ENCODE peak calls at places on chromosomes 16 and 17, in six cellular contexts. N, G, C, U, S and X are unnamed samples. For H3K4me1, the result is how much of the 10 kb centered on the place peaks cover.

GRCh38 chr16:50747206-50747956 is 5.5 kb downstream of the CYLD start:
- DNase-seq in N (no peak), G (no peak), C (peak), U (no peak), S (no peak), X (no peak)

GRCh38 chr17:38861399-38861843 is 7.9 kb upstream of the RPL23 start:
- DNase-seq in N (no peak), G (no peak), C (peak), U (no peak), S (no peak), X (no peak)

GRCh38 chr16:50453446-50453845 is 84.7 kb upstream of the BRD7 start:
- DNase-seq in N (peak), G (no peak), C (no peak), U (no peak), S (no peak), X (no peak)

GRCh38 chr17:81454473-81454872 is 58.1 kb downstream of the ACTG1 start:
- DNase-seq in N (no peak), G (no peak), C (no peak), U (no peak), S (no peak), X (no peak)

GRCh38 chr17:55303701-55304145 is 39.0 kb downstream of the HLF start:
- DNase-seq in N (no peak), G (no peak), C (no peak), U (no peak), S (no peak), X (no peak)

GRCh38 chr17:42287305-42288077 is 807 bp upstream of the STAT5A start:
- DNase-seq in N (peak), G (peak), C (no peak), U (no peak), S (no peak), X (no peak)

GRCh38 chr17:40295471-40296457 is 8.1 kb downstream of the CDC6 start:
- DNase-seq in N (no peak), G (no peak), C (no peak), U (no peak), S (no peak), X (no peak)

GRCh38 chr16:72428611-72429376 is 256.8 kb upstream of the PMFBP1 start:
- DNase-seq in N (no peak), G (no peak), C (no peak), U (no peak), S (no peak), X (no peak)

GRCh38 chr16:68097088-68097487 is 11.9 kb downstream of the NFATC3 start:
- DNase-seq in N (no peak), G (no peak), C (no peak), U (no peak), S (no peak), X (no peak)

GRCh38 chr17:37678036-37678435 is 34.8 kb upstream of the DDX52 start:
- DNase-seq in N (no peak), G (no peak), C (no peak), U (no peak), S (no peak), X (no peak)

GRCh38 chr17:28335959-28336871 is 654 bp downstream of the TNFAIP1 start:
- DNase-seq in N (peak), G (no peak), C (peak), U (peak), S (no peak), X (peak)

GRCh38 chr17:59757881-59758385 is 50.5 kb downstream of the VMP1 start:
- DNase-seq in N (no peak), G (no peak), C (peak), U (no peak), S (no peak), X (no peak)

GRCh38 chr16:80341242-80341641 is 199.6 kb upstream of the DYNLRB2 start:
- DNase-seq in N (no peak), G (no peak), C (no peak), U (no peak), S (no peak), X (no peak)

GRCh38 chr16:2884041-2884451 is 1.0 kb downstream of the FLYWCH2 start:
- DNase-seq in N (no peak), G (peak), C (no peak), U (no peak), S (no peak), X (peak)

GRCh38 chr16:20883554-20884239 is 16.5 kb downstream of the DCUN1D3 start:
- DNase-seq in N (no peak), G (no peak), C (no peak), U (no peak), S (no peak), X (no peak)

GRCh38 chr17:6660765-6661463 is 9.4 kb downstream of the C17orf100 start:
- DNase-seq in N (no peak), G (no peak), C (no peak), U (no peak), S (no peak), X (no peak)

GRCh38 chr17:1571362-1571746 is 8.8 kb upstream of the PITPNA start:
- DNase-seq in N (no peak), G (no peak), C (no peak), U (no peak), S (no peak), X (no peak)

GRCh38 chr17:44916781-44917241 is 1.5 kb upstream of the GFAP start:
- DNase-seq in N (peak), G (peak), C (no peak), U (peak), S (peak), X (no peak)

GRCh38 chr17:75676461-75676860 is 9.3 kb downstream of the SAP30BP start:
- DNase-seq in N (no peak), G (no peak), C (no peak), U (no peak), S (no peak), X (no peak)

GRCh38 chr17:75680431-75680830 is 13.3 kb downstream of the SAP30BP start:
- DNase-seq in N (no peak), G (no peak), C (no peak), U (no peak), S (no peak), X (no peak)

GRCh38 chr17:75683467-75684041 is 16.4 kb downstream of the SAP30BP start:
- DNase-seq in N (no peak), G (no peak), C (peak), U (no peak), S (no peak), X (peak)

GRCh38 chr17:75681289-75681688 is 14.2 kb downstream of the SAP30BP start:
- DNase-seq in N (no peak), G (no peak), C (no peak), U (no peak), S (no peak), X (no peak)

GRCh38 chr17:75679706-75680201 is 12.6 kb downstream of the SAP30BP start:
- DNase-seq in N (no peak), G (peak), C (peak), U (no peak), S (no peak), X (no peak)
- H3K4me1 ChIP-seq in N (under half), G (under half), C (half or more), U (under half), S (under half), X (under half)

GRCh38 chr17:64380985-64381384 is 9.7 kb downstream of the PECAM1 start:
- DNase-seq in N (no peak), G (no peak), C (no peak), U (no peak), S (no peak), X (no peak)
- H3K4me1 ChIP-seq in N (under half), G (half or more), C (under half), U (under half), S (under half), X (under half)

GRCh38 chr17:35812456-35812855 is 3.2 kb downstream of the TAF15 start:
- DNase-seq in N (no peak), G (no peak), C (no peak), U (no peak), S (no peak), X (no peak)
- H3K4me1 ChIP-seq in N (half or more), G (half or more), C (under half), U (under half), S (under half), X (under half)

GRCh38 chr17:17701112-17701511 is 19.9 kb downstream of the RAI1 start:
- DNase-seq in N (no peak), G (no peak), C (no peak), U (no peak), S (no peak), X (no peak)
- H3K4me1 ChIP-seq in N (half or more), G (half or more), C (half or more), U (half or more), S (under half), X (under half)

GRCh38 chr16:66521951-66522771 is 27.8 kb downstream of the TK2 start:
- DNase-seq in N (no peak), G (peak), C (no peak), U (no peak), S (no peak), X (no peak)

GRCh38 chr16:66521227-66521626 is 28.7 kb downstream of the TK2 start:
- DNase-seq in N (no peak), G (no peak), C (no peak), U (no peak), S (no peak), X (no peak)

GRCh38 chr16:66519974-66520373 is 29.9 kb downstream of the TK2 start:
- DNase-seq in N (no peak), G (no peak), C (no peak), U (no peak), S (no peak), X (no peak)

GRCh38 chr16:66519482-66519881 is 30.4 kb downstream of the TK2 start:
- DNase-seq in N (no peak), G (no peak), C (no peak), U (no peak), S (no peak), X (no peak)

GRCh38 chr16:66520406-66521194 is 29.3 kb downstream of the TK2 start:
- DNase-seq in N (no peak), G (peak), C (no peak), U (no peak), S (no peak), X (no peak)
- H3K4me1 ChIP-seq in N (under half), G (half or more), C (under half), U (under half), S (under half), X (under half)